ENCODE peak calls at places on chromosomes 2 and 18, in four cellular contexts. One of them, this sample, is unnamed.

GRCh38 chr2:10058251-10059015 is 15.1 kb downstream of the KLF11 start:
- DNase-seq in neuronal stem cell: no peak
- DNase-seq in trophoblast cell: no peak
- DNase-seq in IMR-90: no peak
- DNase-seq in this sample: no peak

GRCh38 chr2:161426788-161427412 is 10.8 kb downstream of the TBR1 start:
- DNase-seq in trophoblast cell: no peak
- DNase-seq in neuronal stem cell: peak; percentile 24
- DNase-seq in IMR-90: peak; percentile 43
- DNase-seq in this sample: peak; percentile 41

GRCh38 chr2:236338495-236339184 is 74.4 kb upstream of the ASB18 start:
- DNase-seq in IMR-90: no peak
- DNase-seq in neuronal stem cell: no peak
- DNase-seq in trophoblast cell: no peak
- DNase-seq in this sample: no peak

GRCh38 chr18:42471886-42472285 is 516.9 kb downstream of the PIK3C3 start:
- DNase-seq in trophoblast cell: no peak
- DNase-seq in neuronal stem cell: no peak
- DNase-seq in IMR-90: no peak
- DNase-seq in this sample: no peak

GRCh38 chr2:60337142-60337497 is 216.3 kb downstream of the BCL11A start:
- DNase-seq in neuronal stem cell: no peak
- DNase-seq in IMR-90: no peak
- DNase-seq in trophoblast cell: no peak
- DNase-seq in this sample: no peak

GRCh38 chr2:126749537-126749936 is 93.6 kb downstream of the GYPC start:
- DNase-seq in IMR-90: peak; percentile 7
- DNase-seq in trophoblast cell: no peak
- DNase-seq in neuronal stem cell: no peak
- DNase-seq in this sample: peak; percentile 19

GRCh38 chr18:4270988-4271387 is 184.1 kb downstream of the DLGAP1 start:
- DNase-seq in trophoblast cell: no peak
- DNase-seq in IMR-90: no peak
- DNase-seq in neuronal stem cell: no peak
- DNase-seq in this sample: no peak

GRCh38 chr2:237819231-237819630 is 20.7 kb downstream of the RBM44 start:
- DNase-seq in trophoblast cell: no peak
- DNase-seq in neuronal stem cell: no peak
- DNase-seq in IMR-90: peak; percentile 12
- DNase-seq in this sample: no peak

GRCh38 chr2:24825883-24826800 is 32.9 kb downstream of the CENPO start:
- DNase-seq in trophoblast cell: no peak
- DNase-seq in neuronal stem cell: no peak
- DNase-seq in IMR-90: no peak
- DNase-seq in this sample: peak; percentile 69

GRCh38 chr2:24761866-24762265 is 31.3 kb downstream of the PTRHD1 start:
- DNase-seq in IMR-90: no peak
- DNase-seq in neuronal stem cell: no peak
- DNase-seq in trophoblast cell: no peak
- DNase-seq in this sample: no peak

GRCh38 chr2:207107551-207107950 is 58.2 kb downstream of the KLF7 start:
- DNase-seq in IMR-90: no peak
- DNase-seq in trophoblast cell: no peak
- DNase-seq in neuronal stem cell: no peak
- DNase-seq in this sample: no peak

GRCh38 chr2:41967426-41968181 is 80.2 kb upstream of the PKDCC start:
- DNase-seq in trophoblast cell: no peak
- DNase-seq in IMR-90: no peak
- DNase-seq in neuronal stem cell: no peak
- DNase-seq in this sample: no peak

GRCh38 chr2:151886235-151886634 is 58.0 kb upstream of the ARL5A start:
- DNase-seq in trophoblast cell: no peak
- DNase-seq in IMR-90: no peak
- DNase-seq in neuronal stem cell: no peak
- DNase-seq in this sample: peak; percentile 7

GRCh38 chr2:181258761-181259160 is 198.4 kb upstream of the ITGA4 start:
- DNase-seq in IMR-90: peak; percentile 40
- DNase-seq in neuronal stem cell: no peak
- DNase-seq in trophoblast cell: peak; percentile 73
- DNase-seq in this sample: peak; percentile 62

GRCh38 chr18:33751613-33752221 is 173.7 kb downstream of the ASXL3 start:
- DNase-seq in neuronal stem cell: no peak
- DNase-seq in IMR-90: peak; percentile 39
- DNase-seq in trophoblast cell: no peak
- DNase-seq in this sample: peak; percentile 25

GRCh38 chr18:9558397-9559064 is 55.8 kb downstream of the PPP4R1 start:
- DNase-seq in trophoblast cell: no peak
- DNase-seq in neuronal stem cell: no peak
- DNase-seq in IMR-90: no peak
- DNase-seq in this sample: no peak

GRCh38 chr2:227653419-227653818 is 13.2 kb upstream of the SCYGR5 start:
- DNase-seq in IMR-90: peak; percentile 27
- DNase-seq in neuronal stem cell: no peak
- DNase-seq in trophoblast cell: no peak
- DNase-seq in this sample: peak; percentile 13

GRCh38 chr2:219688560-219689445 is 61.4 kb downstream of the SLC4A3 start:
- DNase-seq in neuronal stem cell: no peak
- DNase-seq in IMR-90: peak; percentile 74
- DNase-seq in trophoblast cell: peak; percentile 97
- DNase-seq in this sample: peak; percentile 80

GRCh38 chr2:134773372-134774073 is 54.7 kb upstream of the TMEM163 start:
- DNase-seq in trophoblast cell: no peak
- DNase-seq in IMR-90: no peak
- DNase-seq in neuronal stem cell: no peak
- DNase-seq in this sample: peak; percentile 28

DNA sequence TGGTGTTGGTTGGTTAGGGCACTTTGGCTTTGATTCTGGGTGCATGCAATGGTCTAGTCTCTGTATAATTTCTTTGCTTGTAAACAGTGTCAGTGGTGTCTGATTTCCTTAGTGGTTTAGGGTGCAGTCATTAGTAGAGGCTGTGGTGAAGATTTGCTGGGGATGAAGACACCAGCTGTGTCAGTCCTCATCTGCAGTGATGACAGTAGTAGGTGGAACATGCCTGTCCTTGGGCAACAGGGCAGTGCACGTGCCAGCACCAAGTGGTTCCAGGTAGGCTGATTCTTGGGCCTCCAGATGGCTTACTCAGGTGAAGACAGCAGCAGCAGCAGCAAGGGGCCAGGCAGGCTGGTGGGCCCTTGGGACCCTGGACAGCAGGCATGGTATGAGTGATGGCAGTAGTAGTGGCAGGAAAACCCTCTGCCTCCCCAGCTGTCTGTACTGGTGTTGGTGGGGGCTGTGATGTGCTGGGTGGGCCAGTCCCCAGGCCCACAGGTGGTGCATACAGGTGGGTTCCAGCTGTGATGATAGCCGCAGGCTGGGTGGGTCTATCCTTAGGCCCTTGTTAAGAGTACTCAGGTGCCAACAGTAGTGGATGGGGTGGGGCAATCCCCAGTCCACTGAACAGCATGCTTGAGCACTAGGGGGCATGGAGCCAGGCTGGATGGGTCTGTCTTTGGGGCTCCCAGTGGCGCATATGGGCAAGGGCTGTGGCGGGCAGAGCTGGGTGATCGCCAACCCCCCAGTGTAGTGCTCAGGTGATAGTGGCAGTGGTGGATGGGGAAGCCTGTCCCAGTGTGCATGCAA is 140.7 kb upstream of the THUMPD2 start:
- DNase-seq in neuronal stem cell: no peak
- DNase-seq in IMR-90: no peak
- DNase-seq in trophoblast cell: no peak
- DNase-seq in this sample: no peak
- H4K91ac ChIP-seq in neuronal stem cell: no peak overlapping the region
- H4K91ac ChIP-seq in IMR-90: peak overlapping the region; percentile 50
- H4K91ac ChIP-seq in trophoblast cell: peak overlapping the region; percentile 38
- H4K91ac ChIP-seq in this sample: peak overlapping the region; percentile 82

GRCh38 chr18:26057208-26057821 is 33.1 kb downstream of the SS18 start:
- DNase-seq in trophoblast cell: peak; percentile 86
- DNase-seq in IMR-90: peak; percentile 65
- DNase-seq in neuronal stem cell: peak; percentile 1
- DNase-seq in this sample: peak; percentile 33

GRCh38 chr18:26056291-26056690 is 34.1 kb downstream of the SS18 start:
- DNase-seq in trophoblast cell: no peak
- DNase-seq in IMR-90: peak; percentile 66
- DNase-seq in neuronal stem cell: no peak
- DNase-seq in this sample: no peak

GRCh38 chr18:26059357-26059756 is 31.1 kb downstream of the SS18 start:
- DNase-seq in trophoblast cell: no peak
- DNase-seq in neuronal stem cell: no peak
- DNase-seq in IMR-90: no peak
- DNase-seq in this sample: no peak
- H3K27ac ChIP-seq in trophoblast cell: no peak overlapping the region
- H3K27ac ChIP-seq in neuronal stem cell: no peak overlapping the region
- H3K27ac ChIP-seq in IMR-90: no peak overlapping the region
- H3K27ac ChIP-seq in this sample: no peak overlapping the region

GRCh38 chr2:12456293-12457151 is 260.2 kb upstream of the TRIB2 start:
- DNase-seq in neuronal stem cell: no peak
- DNase-seq in IMR-90: peak; percentile 99
- DNase-seq in trophoblast cell: peak; percentile 96
- DNase-seq in this sample: peak; percentile 98
- H3K4me3 ChIP-seq in neuronal stem cell: no peak overlapping the region
- H3K4me3 ChIP-seq in IMR-90: no peak overlapping the region
- H3K4me3 ChIP-seq in trophoblast cell: no peak overlapping the region
- H3K4me3 ChIP-seq in this sample: no peak overlapping the region

DNA sequence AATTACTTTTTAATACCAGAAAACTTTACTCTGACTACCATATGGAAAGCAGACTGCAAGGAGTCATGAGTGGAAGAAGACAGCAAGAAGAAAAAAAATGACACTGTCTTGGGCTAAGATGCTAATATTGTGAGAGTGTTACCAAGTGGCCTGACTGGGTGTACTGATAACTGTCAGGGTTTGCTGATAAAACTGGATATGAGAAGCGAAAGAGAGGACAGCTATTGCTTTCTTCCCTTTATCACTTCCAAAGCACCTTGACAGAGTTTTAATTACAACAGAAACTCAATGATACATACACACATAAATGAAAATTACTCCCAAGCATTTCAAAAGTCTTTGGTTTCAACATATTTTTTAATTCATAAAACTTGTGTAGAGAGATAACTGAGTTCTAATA is 368.5 kb downstream of the ZEB2 start:
- DNase-seq in trophoblast cell: no peak
- DNase-seq in IMR-90: no peak
- DNase-seq in neuronal stem cell: no peak
- DNase-seq in this sample: no peak
- H4K91ac ChIP-seq in trophoblast cell: no peak overlapping the region
- H4K91ac ChIP-seq in IMR-90: no peak overlapping the region
- H4K91ac ChIP-seq in neuronal stem cell: no peak overlapping the region
- H4K91ac ChIP-seq in this sample: no peak overlapping the region

GRCh38 chr2:18551169-18551568 is 9.3 kb downstream of the RDH14 start:
- DNase-seq in neuronal stem cell: no peak
- DNase-seq in IMR-90: no peak
- DNase-seq in trophoblast cell: no peak
- DNase-seq in this sample: no peak
- H3K27ac ChIP-seq in neuronal stem cell: no peak overlapping the region
- H3K27ac ChIP-seq in IMR-90: no peak overlapping the region
- H3K27ac ChIP-seq in trophoblast cell: no peak overlapping the region
- H3K27ac ChIP-seq in this sample: no peak overlapping the region